ENCODE peak calls at places on chromosomes 16 and 17, in seven cellular contexts. One of them, this sample, is unnamed. For H3K36me3, the result is how much of the 10 kb centered on the place peaks cover.

GRCh38 chr16:31132979-31133599 is 2.4 kb downstream of the PRSS8 start:
- DNase-seq in K562: no peak
- DNase-seq in adrenal gland: no peak
- DNase-seq in uterus: no peak
- DNase-seq in right lobe of liver: no peak
- DNase-seq in esophagus squamous epithelium: no peak
- DNase-seq in Peyer's patch: no peak
- DNase-seq in this sample: no peak

GRCh38 chr17:4599505-4600281 is 15.4 kb downstream of the SMTNL2 start:
- DNase-seq in K562: peak
- DNase-seq in adrenal gland: peak
- DNase-seq in uterus: peak
- DNase-seq in right lobe of liver: no peak
- DNase-seq in esophagus squamous epithelium: no peak
- DNase-seq in Peyer's patch: no peak
- DNase-seq in this sample: no peak

GRCh38 chr17:50830994-50831393 is 4.4 kb upstream of the WFIKKN2 start:
- DNase-seq in K562: no peak
- DNase-seq in adrenal gland: no peak
- DNase-seq in uterus: no peak
- DNase-seq in right lobe of liver: no peak
- DNase-seq in esophagus squamous epithelium: no peak
- DNase-seq in Peyer's patch: no peak
- DNase-seq in this sample: no peak

GRCh38 chr16:26330654-26331053 is 638.9 kb downstream of the HS3ST4 start:
- DNase-seq in K562: no peak
- DNase-seq in adrenal gland: no peak
- DNase-seq in uterus: no peak
- DNase-seq in right lobe of liver: no peak
- DNase-seq in esophagus squamous epithelium: no peak
- DNase-seq in Peyer's patch: no peak
- DNase-seq in this sample: no peak

GRCh38 chr17:73653810-73654209 is 9.6 kb upstream of the SDK2 start:
- DNase-seq in K562: no peak
- DNase-seq in adrenal gland: no peak
- DNase-seq in uterus: no peak
- DNase-seq in right lobe of liver: no peak
- DNase-seq in esophagus squamous epithelium: no peak
- DNase-seq in Peyer's patch: no peak
- DNase-seq in this sample: no peak

GRCh38 chr17:35804658-35805192 is 4.6 kb upstream of the TAF15 start:
- DNase-seq in K562: peak
- DNase-seq in adrenal gland: peak
- DNase-seq in uterus: no peak
- DNase-seq in right lobe of liver: no peak
- DNase-seq in esophagus squamous epithelium: no peak
- DNase-seq in Peyer's patch: no peak
- DNase-seq in this sample: no peak

GRCh38 chr16:17038415-17038814 is 432.3 kb downstream of the XYLT1 start:
- DNase-seq in K562: no peak
- DNase-seq in adrenal gland: no peak
- DNase-seq in uterus: no peak
- DNase-seq in right lobe of liver: no peak
- DNase-seq in esophagus squamous epithelium: no peak
- DNase-seq in Peyer's patch: no peak
- DNase-seq in this sample: no peak

GRCh38 chr16:3876695-3877094 is 3.8 kb downstream of the CREBBP start:
- DNase-seq in K562: no peak
- DNase-seq in adrenal gland: peak
- DNase-seq in uterus: no peak
- DNase-seq in right lobe of liver: no peak
- DNase-seq in esophagus squamous epithelium: no peak
- DNase-seq in Peyer's patch: no peak
- DNase-seq in this sample: no peak

GRCh38 chr17:48722201-48722907 is at the start of gene PRAC1:
- DNase-seq in K562: no peak
- DNase-seq in adrenal gland: no peak
- DNase-seq in uterus: no peak
- DNase-seq in right lobe of liver: no peak
- DNase-seq in esophagus squamous epithelium: no peak
- DNase-seq in Peyer's patch: no peak
- DNase-seq in this sample: no peak

GRCh38 chr17:57276621-57277020 is 20.3 kb downstream of the MSI2 start:
- DNase-seq in K562: no peak
- DNase-seq in adrenal gland: no peak
- DNase-seq in uterus: no peak
- DNase-seq in right lobe of liver: no peak
- DNase-seq in esophagus squamous epithelium: no peak
- DNase-seq in Peyer's patch: no peak
- DNase-seq in this sample: no peak

GRCh38 chr16:23206986-23207385 is 24.4 kb downstream of the SCNN1G start:
- DNase-seq in K562: no peak
- DNase-seq in adrenal gland: no peak
- DNase-seq in uterus: no peak
- DNase-seq in right lobe of liver: no peak
- DNase-seq in esophagus squamous epithelium: no peak
- DNase-seq in Peyer's patch: no peak
- DNase-seq in this sample: no peak

GRCh38 chr17:48587276-48588073 is 2.6 kb downstream of the HOXB3 start:
- DNase-seq in K562: no peak
- DNase-seq in adrenal gland: no peak
- DNase-seq in uterus: no peak
- DNase-seq in right lobe of liver: no peak
- DNase-seq in esophagus squamous epithelium: no peak
- DNase-seq in Peyer's patch: no peak
- DNase-seq in this sample: no peak

DNA sequence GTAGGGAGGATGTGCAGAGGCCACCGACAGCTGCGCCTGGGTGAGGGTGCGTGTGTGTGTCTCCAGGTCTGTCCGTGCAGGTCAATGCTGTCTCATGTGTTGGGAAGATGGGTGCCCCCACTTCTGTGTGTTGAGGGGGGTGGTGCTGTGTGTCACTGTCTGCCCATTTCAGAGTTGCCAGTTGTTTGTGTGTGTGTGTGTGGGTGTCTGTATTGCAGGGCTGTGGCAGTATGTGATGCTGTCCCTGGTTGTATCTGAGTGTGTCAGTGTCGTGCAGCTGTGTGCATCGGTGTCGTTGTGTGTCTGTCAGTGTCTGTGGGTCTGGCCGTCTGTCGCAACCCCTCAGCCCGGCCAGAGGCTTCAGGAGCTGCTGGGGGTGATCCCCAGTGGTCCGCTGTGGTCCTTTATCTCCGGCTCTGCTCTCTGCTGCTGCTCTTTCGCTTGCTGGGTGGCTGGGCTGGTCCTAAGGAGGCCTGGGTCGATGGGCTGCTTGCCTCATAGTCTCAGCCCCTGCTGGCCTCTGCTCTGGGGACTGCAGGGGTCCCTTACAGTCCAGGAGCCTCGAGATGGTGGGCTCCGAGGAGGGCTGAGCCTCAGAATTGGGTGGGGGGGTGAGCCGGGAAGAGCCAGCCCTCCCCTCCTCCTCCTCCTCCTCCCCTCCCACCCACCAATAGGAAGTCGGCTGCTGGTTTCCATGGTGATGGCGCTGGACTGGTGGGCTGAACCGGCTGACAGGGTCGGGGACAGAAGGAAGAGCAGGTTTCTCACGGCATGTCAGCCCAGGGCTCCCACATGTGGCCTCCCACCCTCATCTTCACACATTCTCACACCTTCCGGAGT is at the start of gene TSPOAP1:
- DNase-seq in K562: peak
- DNase-seq in adrenal gland: no peak
- DNase-seq in uterus: no peak
- DNase-seq in right lobe of liver: peak
- DNase-seq in esophagus squamous epithelium: no peak
- DNase-seq in Peyer's patch: peak
- DNase-seq in this sample: peak
- TF ChIP-seq POLR2A in K562: peak
- TF ChIP-seq POLR2A in adrenal gland: no peak
- TF ChIP-seq POLR2A in uterus: no peak
- TF ChIP-seq POLR2A in right lobe of liver: no peak
- TF ChIP-seq POLR2A in esophagus squamous epithelium: no peak
- TF ChIP-seq POLR2A in Peyer's patch: no peak
- TF ChIP-seq POLR2A in this sample: no peak

DNA sequence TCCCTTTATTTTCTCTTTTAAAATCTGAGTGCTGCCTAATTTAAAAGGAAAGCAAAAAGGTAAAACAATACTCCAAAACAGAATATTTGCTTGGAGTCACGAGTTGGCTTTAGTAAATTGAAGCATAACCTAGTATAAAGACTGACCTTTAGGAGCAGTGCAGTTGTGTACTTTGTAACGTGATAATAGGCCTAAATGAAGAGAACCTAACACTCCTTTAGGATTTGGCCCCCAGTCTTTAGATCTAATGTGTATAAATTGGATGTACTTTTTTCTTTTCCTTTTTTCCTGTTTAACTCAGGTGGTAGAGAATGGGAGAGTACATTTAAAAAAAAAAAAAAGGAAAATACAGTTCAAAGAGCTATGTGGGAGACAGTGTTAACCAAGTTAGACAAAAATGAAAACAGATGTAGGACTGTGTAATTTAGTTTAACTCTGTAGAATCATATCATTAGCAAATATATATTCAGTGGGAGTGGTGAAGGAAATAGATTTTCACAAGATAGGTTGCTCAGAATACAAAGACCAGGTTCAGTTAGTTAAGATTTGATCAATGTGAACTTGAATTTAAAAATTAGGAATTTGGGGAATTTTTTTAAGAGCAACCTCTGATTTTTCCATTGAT is 16.8 kb downstream of the CPD start:
- DNase-seq in K562: no peak
- DNase-seq in adrenal gland: no peak
- DNase-seq in uterus: no peak
- DNase-seq in right lobe of liver: no peak
- DNase-seq in esophagus squamous epithelium: no peak
- DNase-seq in Peyer's patch: no peak
- DNase-seq in this sample: no peak
- H3K4me3 ChIP-seq in K562: no peak
- H3K4me3 ChIP-seq in adrenal gland: no peak
- H3K4me3 ChIP-seq in uterus: no peak
- H3K4me3 ChIP-seq in right lobe of liver: no peak
- H3K4me3 ChIP-seq in esophagus squamous epithelium: no peak
- H3K4me3 ChIP-seq in Peyer's patch: no peak
- H3K4me3 ChIP-seq in this sample: no peak

DNA sequence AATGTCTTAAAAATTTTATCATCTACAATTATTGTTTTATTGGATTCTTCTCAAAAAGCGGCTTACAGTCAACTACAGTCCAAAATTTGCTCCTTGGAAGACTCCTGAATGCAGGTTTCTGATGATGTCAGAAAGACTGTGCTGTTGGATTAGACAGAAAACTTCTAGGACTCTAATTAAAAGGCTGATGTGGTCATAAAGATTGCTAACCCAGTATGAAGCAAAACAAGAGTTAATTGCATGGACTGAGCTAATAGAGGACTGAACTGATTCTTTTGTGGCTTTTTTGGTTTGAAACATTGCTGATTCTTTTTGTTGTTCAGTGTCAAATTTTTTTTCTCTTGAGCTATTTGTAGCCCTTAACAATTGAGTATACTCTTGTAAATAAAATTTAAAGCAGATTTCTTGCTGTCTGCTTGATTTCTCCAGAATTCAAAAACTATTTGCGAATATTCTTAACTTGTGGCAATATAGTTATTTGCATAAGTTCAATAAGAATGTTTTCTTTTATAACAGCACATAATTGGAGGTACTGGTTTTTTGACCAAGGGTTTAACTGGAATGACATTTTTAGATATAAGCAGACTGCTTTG is 33.1 kb upstream of the LCMT1 start:
- DNase-seq in K562: no peak
- DNase-seq in adrenal gland: no peak
- DNase-seq in uterus: no peak
- DNase-seq in right lobe of liver: no peak
- DNase-seq in esophagus squamous epithelium: no peak
- DNase-seq in Peyer's patch: no peak
- DNase-seq in this sample: no peak
- H3K36me3 ChIP-seq in K562: under half
- H3K36me3 ChIP-seq in adrenal gland: under half
- H3K36me3 ChIP-seq in uterus: under half
- H3K36me3 ChIP-seq in right lobe of liver: under half
- H3K36me3 ChIP-seq in esophagus squamous epithelium: under half
- H3K36me3 ChIP-seq in Peyer's patch: under half
- H3K36me3 ChIP-seq in this sample: under half

GRCh38 chr16:86388976-86389375 is 121.4 kb upstream of the FOXF1 start:
- DNase-seq in K562: no peak
- DNase-seq in adrenal gland: no peak
- DNase-seq in uterus: no peak
- DNase-seq in right lobe of liver: no peak
- DNase-seq in esophagus squamous epithelium: no peak
- DNase-seq in Peyer's patch: no peak
- DNase-seq in this sample: no peak

GRCh38 chr16:86390335-86390734 is 120.0 kb upstream of the FOXF1 start:
- DNase-seq in K562: no peak
- DNase-seq in adrenal gland: no peak
- DNase-seq in uterus: no peak
- DNase-seq in right lobe of liver: no peak
- DNase-seq in esophagus squamous epithelium: no peak
- DNase-seq in Peyer's patch: no peak
- DNase-seq in this sample: no peak

GRCh38 chr16:86384980-86385379 is 125.3 kb upstream of the FOXF1 start:
- DNase-seq in K562: no peak
- DNase-seq in adrenal gland: no peak
- DNase-seq in uterus: no peak
- DNase-seq in right lobe of liver: no peak
- DNase-seq in esophagus squamous epithelium: no peak
- DNase-seq in Peyer's patch: no peak
- DNase-seq in this sample: no peak

GRCh38 chr16:86389566-86390328 is 120.6 kb upstream of the FOXF1 start:
- DNase-seq in K562: no peak
- DNase-seq in adrenal gland: peak
- DNase-seq in uterus: peak
- DNase-seq in right lobe of liver: no peak
- DNase-seq in esophagus squamous epithelium: no peak
- DNase-seq in Peyer's patch: no peak
- DNase-seq in this sample: no peak

DNA sequence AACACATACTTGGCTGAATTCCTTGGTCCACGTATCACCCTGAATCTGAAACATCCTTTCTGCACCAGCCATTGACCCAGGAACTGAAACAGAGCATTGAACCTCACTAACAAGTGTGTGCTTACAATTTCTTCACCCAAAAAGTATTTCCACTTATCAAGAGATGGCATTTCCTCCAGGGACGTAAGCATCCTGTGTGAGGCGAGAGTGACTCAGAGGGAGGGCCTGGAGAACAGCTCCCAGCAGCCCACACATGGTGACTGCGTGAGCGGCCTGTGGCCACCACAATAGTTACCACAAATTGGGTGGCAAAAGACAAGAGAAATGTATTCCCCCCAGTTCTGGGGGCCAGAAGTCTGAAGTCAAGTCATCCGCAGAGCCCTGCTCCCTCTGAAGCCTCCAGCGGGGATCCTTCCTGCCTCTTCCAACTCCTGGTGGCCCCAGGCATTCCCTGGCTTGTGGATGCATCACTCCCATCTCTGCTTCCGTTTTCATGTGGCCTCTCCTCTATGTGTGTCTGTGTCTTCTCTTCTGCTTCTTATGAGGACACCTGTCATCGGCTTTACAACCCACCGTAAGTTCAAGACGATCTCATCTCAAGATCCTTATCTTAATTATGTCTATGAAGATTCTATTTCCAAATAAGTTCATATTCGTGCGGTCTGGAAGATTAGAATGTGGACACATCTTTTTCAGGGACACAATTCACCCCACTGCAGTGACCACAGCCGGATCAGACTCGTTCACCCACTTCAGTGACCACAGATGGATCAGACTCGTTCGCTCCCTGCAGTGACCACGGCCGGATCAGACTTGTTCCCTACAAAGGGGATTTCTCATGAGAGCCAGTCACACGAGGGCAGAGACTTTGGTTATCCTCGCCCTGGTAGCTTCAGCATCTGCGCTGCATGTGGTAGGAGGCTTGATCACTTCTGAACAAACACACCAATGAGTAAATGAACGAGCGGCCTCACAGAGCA is 122.6 kb upstream of the FOXF1 start:
- DNase-seq in K562: peak
- DNase-seq in adrenal gland: no peak
- DNase-seq in uterus: no peak
- DNase-seq in right lobe of liver: no peak
- DNase-seq in esophagus squamous epithelium: no peak
- DNase-seq in Peyer's patch: no peak
- DNase-seq in this sample: no peak
- TF ChIP-seq POLR2A in K562: no peak
- TF ChIP-seq POLR2A in adrenal gland: no peak
- TF ChIP-seq POLR2A in uterus: no peak
- TF ChIP-seq POLR2A in right lobe of liver: no peak
- TF ChIP-seq POLR2A in esophagus squamous epithelium: no peak
- TF ChIP-seq POLR2A in Peyer's patch: no peak
- TF ChIP-seq POLR2A in this sample: no peak